ENCODE peak calls at places on chromosomes 7 and 10, in eight cellular contexts. Y is neuronal stem cell, Z is AG04449, U is AG04450, J is NCI-H2171 treated with DMSO at 0.1 percent for 48 hours, R is choroid plexus epithelial cell, S is epithelial cell of esophagus, X is MM.1S. B is an unnamed sample.

GRCh38 chr7:3300651-3301471 is at the start of gene SDK1:
- DNase-seq in Z (peak), J (peak), S (peak), Y (peak), R (peak), X (peak), U (peak), B (peak)

GRCh38 chr10:72418679-72419078 is 64.0 kb upstream of the DNAJB12 start:
- DNase-seq in J (no peak), X (no peak), R (no peak), S (no peak), U (no peak), Z (no peak), Y (no peak), B (no peak)

GRCh38 chr10:18368681-18369080 is 228.5 kb downstream of the CACNB2 start:
- DNase-seq in U (peak), X (no peak), R (peak), Y (no peak), Z (no peak), S (peak), J (no peak), B (no peak)

GRCh38 chr7:39446546-39446945 is 119.7 kb upstream of the YAE1 start:
- DNase-seq in S (no peak), Y (no peak), X (no peak), Z (no peak), U (no peak), R (no peak), J (no peak), B (no peak)

GRCh38 chr10:77479586-77479985 is 158.0 kb downstream of the KCNMA1 start:
- DNase-seq in Z (no peak), U (no peak), R (no peak), J (no peak), X (no peak), S (no peak), Y (no peak), B (no peak)

GRCh38 chr10:33521062-33521461 is 186.6 kb upstream of the NRP1 start:
- DNase-seq in J (no peak), S (no peak), R (no peak), X (no peak), Y (no peak), Z (no peak), U (no peak), B (no peak)

GRCh38 chr10:86256690-86257315 is 109.8 kb downstream of the GRID1 start:
- DNase-seq in Z (no peak), Y (no peak), J (no peak), X (no peak), U (no peak), R (no peak), S (no peak), B (no peak)

GRCh38 chr10:89478085-89478738 is 57.2 kb downstream of the SLC16A12 start:
- DNase-seq in S (peak), Z (no peak), J (no peak), Y (no peak), U (no peak), R (peak), X (peak), B (no peak)

GRCh38 chr7:133207687-133208086 is 45.2 kb upstream of the EXOC4 start:
- DNase-seq in Z (no peak), Y (no peak), U (no peak), S (no peak), X (peak), R (peak), J (no peak), B (no peak)

GRCh38 chr10:46536171-46536570 is 20.3 kb downstream of the GPRIN2 start:
- DNase-seq in J (no peak), Z (no peak), Y (no peak), U (no peak), R (no peak), X (no peak), S (no peak), B (no peak)

GRCh38 chr7:150378115-150378852 is 846 bp upstream of the ZNF775 start:
- DNase-seq in X (peak), Y (peak), J (peak), U (peak), Z (no peak), S (peak), R (peak), B (peak)

GRCh38 chr10:63588436-63589180 is 67.4 kb downstream of the REEP3 start:
- DNase-seq in Y (no peak), U (no peak), J (no peak), Z (no peak), S (peak), R (no peak), X (no peak), B (no peak)

GRCh38 chr7:149459201-149459539 is 1.7 kb downstream of the ZNF777 start:
- DNase-seq in Y (no peak), Z (no peak), X (no peak), J (no peak), U (no peak), R (no peak), S (no peak), B (no peak)

GRCh38 chr7:593324-594115 is 73.9 kb upstream of the PDGFA start:
- DNase-seq in U (no peak), Z (no peak), Y (no peak), S (no peak), J (no peak), X (no peak), R (no peak), B (no peak)

GRCh38 chr10:61903184-61903990 is 1.9 kb downstream of the ARID5B start:
- DNase-seq in U (no peak), Z (no peak), Y (peak), S (peak), R (peak), X (peak), J (peak), B (no peak)

GRCh38 chr10:34710391-34710751 is 104.7 kb downstream of the PARD3 start:
- DNase-seq in U (no peak), R (peak), X (no peak), Y (no peak), S (peak), J (no peak), Z (no peak), B (no peak)

B was measured in NCI-H1092.